ENCODE peak calls at places on chromosomes 1 and 21, in five cellular contexts. N is H1, X is K562, G is GM12891, K is HepG2. Z is an unnamed sample.

GRCh38 chr1:225735252-225736149 is 42.1 kb upstream of the SRP9 start:
- DNase-seq in N (no peak), X (no peak), G (no peak), K (peak; percentile 72), Z (no peak)

GRCh38 chr1:10696977-10697376 is 99.5 kb downstream of the CASZ1 start:
- DNase-seq in N (no peak), X (no peak), G (no peak), K (no peak), Z (no peak)

GRCh38 chr1:234309598-234310459 is 63.4 kb upstream of the COA6 start:
- DNase-seq in N (peak; percentile 84), X (peak; percentile 87), G (peak; percentile 70), K (peak; percentile 50), Z (peak; percentile 55)

GRCh38 chr1:223041481-223041880 is 101.6 kb downstream of the TLR5 start:
- DNase-seq in N (no peak), X (no peak), G (no peak), K (no peak), Z (no peak)

GRCh38 chr1:103266036-103266435 is 157.7 kb upstream of the COL11A1 start:
- DNase-seq in N (no peak), X (no peak), G (no peak), K (no peak), Z (no peak)

GRCh38 chr1:182227864-182228547 is 163.6 kb downstream of the GLUL start:
- DNase-seq in N (no peak), X (no peak), G (no peak), K (no peak), Z (no peak)

GRCh38 chr21:41397416-41397815 is 28.6 kb upstream of the MX1 start:
- DNase-seq in N (no peak), X (no peak), G (no peak), K (no peak), Z (no peak)

GRCh38 chr21:42614811-42615342 is 38.5 kb upstream of the PDE9A start:
- DNase-seq in N (no peak), X (no peak), G (no peak), K (peak; percentile 76), Z (no peak)

GRCh38 chr1:27626031-27626935 is 8.7 kb downstream of the FGR start:
- DNase-seq in N (no peak), X (no peak), G (no peak), K (no peak), Z (no peak)

GRCh38 chr1:89762431-89762800 is 58.4 kb upstream of the LRRC8D start:
- DNase-seq in N (peak; percentile 52), X (no peak), G (no peak), K (no peak), Z (no peak)

GRCh38 chr21:35395728-35396127 is 346.6 kb upstream of the RUNX1 start:
- DNase-seq in N (no peak), X (no peak), G (no peak), K (no peak), Z (no peak)

GRCh38 chr1:145912128-145912641 is 2.3 kb upstream of the ITGA10 start:
- DNase-seq in N (no peak), X (no peak), G (no peak), K (no peak), Z (no peak)

GRCh38 chr1:169670836-169671235 is 40.6 kb downstream of the SELL start:
- DNase-seq in N (no peak), X (no peak), G (no peak), K (no peak), Z (no peak)

GRCh38 chr1:226436855-226437491 is 29.1 kb upstream of the PARP1 start:
- DNase-seq in N (no peak), X (no peak), G (no peak), K (no peak), Z (no peak)

GRCh38 chr1:236148471-236148847 is 6.1 kb downstream of the GPR137B start:
- DNase-seq in N (no peak), X (no peak), G (no peak), K (no peak), Z (no peak)

GRCh38 chr1:152141971-152142584 is 16.9 kb downstream of the RPTN start:
- DNase-seq in N (peak; percentile 52), X (peak; percentile 15), G (no peak), K (peak; percentile 45), Z (no peak)

GRCh38 chr21:20004353-20004752 is 993.9 kb upstream of the NCAM2 start:
- DNase-seq in N (no peak), X (no peak), G (no peak), K (no peak), Z (no peak)

GRCh38 chr1:92399076-92399475 is 87.6 kb downstream of the GFI1 start:
- DNase-seq in N (no peak), X (no peak), G (no peak), K (no peak), Z (no peak)

GRCh38 chr1:51558375-51558924 is 39.4 kb upstream of the EPS15 start:
- DNase-seq in N (no peak), X (no peak), G (no peak), K (no peak), Z (no peak)

GRCh38 chr1:243924588-243925349 is 74.7 kb upstream of the AKT3 start:
- DNase-seq in N (no peak), X (no peak), G (no peak), K (no peak), Z (no peak)

GRCh38 chr1:155648207-155649147 is 38.5 kb downstream of the MSTO1 start:
- DNase-seq in N (no peak), X (no peak), G (no peak), K (peak; percentile 83), Z (no peak)

GRCh38 chr21:29829514-29830255 is 110.1 kb downstream of the GRIK1 start:
- DNase-seq in N (no peak), X (no peak), G (no peak), K (no peak), Z (no peak)

GRCh38 chr1:168112673-168113305 is 23.9 kb downstream of the GPR161 start:
- DNase-seq in N (no peak), X (no peak), G (no peak), K (no peak), Z (no peak)

GRCh38 chr1:17485280-17485679 is 45.8 kb upstream of the RCC2 start:
- DNase-seq in N (peak; percentile 71), X (peak; percentile 37), G (no peak), K (no peak), Z (no peak)

GRCh38 chr1:34930702-34931071 is 1.2 kb upstream of the DLGAP3 start:
- DNase-seq in N (no peak), X (no peak), G (no peak), K (no peak), Z (no peak)

GRCh38 chr1:7136166-7136953 is 351.1 kb downstream of the CAMTA1 start:
- DNase-seq in N (no peak), X (no peak), G (no peak), K (no peak), Z (no peak)

GRCh38 chr1:45913183-45913924 is 109.9 kb downstream of the MAST2 start:
- DNase-seq in N (no peak), X (no peak), G (no peak), K (no peak), Z (no peak)

GRCh38 chr1:195663549-195664280 is 944.5 kb downstream of the KCNT2 start:
- DNase-seq in N (no peak), X (no peak), G (no peak), K (no peak), Z (no peak)

GRCh38 chr1:25770541-25771245 is 29.3 kb upstream of the SELENON start:
- DNase-seq in N (no peak), X (no peak), G (no peak), K (no peak), Z (no peak)

GRCh38 chr1:110208916-110209650 is 1.0 kb upstream of the KCNC4 start:
- DNase-seq in N (no peak), X (no peak), G (no peak), K (no peak), Z (no peak)

GRCh38 chr1:2546515-2547209 is 9.5 kb upstream of the TNFRSF14 start:
- DNase-seq in N (peak; percentile 84), X (peak; percentile 95), G (peak; percentile 90), K (peak; percentile 75), Z (peak; percentile 90)

GRCh38 chr1:75097686-75098085 is 36.5 kb upstream of the LHX8 start:
- DNase-seq in N (no peak), X (no peak), G (no peak), K (no peak), Z (no peak)

GRCh38 chr21:43290529-43291346 is 121.9 kb downstream of the CRYAA start:
- DNase-seq in N (no peak), X (no peak), G (peak; percentile 66), K (no peak), Z (no peak)

GRCh38 chr1:62232885-62233284 is 38.2 kb downstream of the L1TD1 start:
- DNase-seq in N (no peak), X (no peak), G (no peak), K (no peak), Z (no peak)

GRCh38 chr1:59272507-59272906 is 24.4 kb upstream of the FGGY start:
- DNase-seq in N (no peak), X (no peak), G (no peak), K (no peak), Z (no peak)

GRCh38 chr1:19483691-19484090 is 1.6 kb downstream of the CAPZB start:
- DNase-seq in N (no peak), X (no peak), G (no peak), K (no peak), Z (no peak)
- TF ChIP-seq TAF1 in N (no peak), X (no peak), G (no peak), K (no peak), Z (no peak)

DNA sequence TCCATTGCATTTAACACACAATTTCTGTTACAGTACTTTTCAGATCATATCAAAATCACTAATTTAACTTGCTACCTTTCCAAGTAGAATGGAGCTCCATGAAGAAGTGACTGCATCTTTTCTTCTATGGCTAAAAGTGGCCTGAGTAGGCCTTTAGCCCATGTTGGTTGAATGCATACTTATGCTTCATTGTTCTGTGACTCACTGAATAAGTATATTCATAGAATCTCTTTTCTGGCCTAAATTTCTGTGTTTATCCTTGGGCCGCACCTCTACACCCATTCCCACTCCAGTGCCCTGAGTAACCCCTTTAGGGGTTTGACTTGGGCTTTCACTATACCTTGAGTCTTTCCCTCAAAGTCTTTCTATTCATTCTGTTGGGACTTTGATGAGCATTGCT is 42.1 kb upstream of the ARHGAP29 start:
- DNase-seq in N (no peak), X (no peak), G (no peak), K (no peak), Z (no peak)
- TF ChIP-seq POLR2A in N (no peak), X (no peak), G (no peak), K (no peak), Z (no peak)

GRCh38 chr1:68093737-68094136 is 43.3 kb upstream of the DIRAS3 start:
- DNase-seq in N (no peak), X (no peak), G (no peak), K (no peak), Z (no peak)
- TF ChIP-seq TAF1 in N (no peak), X (no peak), G (no peak), K (no peak), Z (no peak)

GRCh38 chr1:117659565-117660264 is 53.9 kb downstream of the TENT5C start:
- DNase-seq in N (no peak), X (peak; percentile 82), G (no peak), K (no peak), Z (no peak)
- TF ChIP-seq POLR2A in N (no peak), X (no peak), G (no peak), K (no peak), Z (no peak)

Z was measured in GM12892.